ENCODE peak calls at places on chromosome 1, in nine cellular contexts. M is astrocyte of the spinal cord; U is stimulated activated naive CD8-positive, alpha-beta T cell treated with anti-CD3 and anti-CD28 coated beads, Interleukin-15, Interleukin-2, amounts not matched to agents 100 U/mL and 50 U/mL, for 24 hours; O is vagina; Z is activated CD8-positive, alpha-beta memory T cell treated with anti-CD3 and anti-CD28 coated beads for 48 hours; H is RWPE1; G is activated naive CD4-positive, alpha-beta T cell; L is GM10248; X is memory B cell. P is an unnamed sample.

GRCh38 chr1:235911300-235911662 is 44.6 kb upstream of the LYST start:
- DNase-seq in M (no peak), U (no peak), O (no peak), Z (no peak), H (no peak), G (no peak), L (no peak), X (no peak), P (no peak)

GRCh38 chr1:2411801-2412394 is 466 bp downstream of the PEX10 start:
- DNase-seq in M (no peak), U (no peak), O (no peak), Z (no peak), H (no peak), G (no peak), L (no peak), X (no peak), P (no peak)

GRCh38 chr1:200182701-200183100 is 155.2 kb downstream of the NR5A2 start:
- DNase-seq in M (no peak), U (no peak), O (no peak), Z (no peak), H (no peak), G (no peak), L (no peak), X (no peak), P (no peak)

GRCh38 chr1:41368384-41368783 is 7.2 kb downstream of the FOXO6 start:
- DNase-seq in M (no peak), U (no peak), O (no peak), Z (no peak), H (no peak), G (no peak), L (no peak), X (no peak), P (no peak)

GRCh38 chr1:60025552-60025951 is 48.0 kb downstream of the C1orf87 start:
- DNase-seq in M (no peak), U (no peak), O (no peak), Z (no peak), H (no peak), G (no peak), L (no peak), X (no peak), P (no peak)

GRCh38 chr1:145847827-145848226 is 2.4 kb downstream of the NUDT17 start:
- DNase-seq in M (no peak), U (no peak), O (no peak), Z (no peak), H (no peak), G (no peak), L (no peak), X (no peak), P (no peak)

GRCh38 chr1:62462370-62462769 is 25.5 kb downstream of the USP1 start:
- DNase-seq in M (peak; percentile 11), U (no peak), O (no peak), Z (no peak), H (no peak), G (no peak), L (no peak), X (no peak), P (no peak)

GRCh38 chr1:183806650-183807049 is 1.7 kb downstream of the RGL1 start:
- DNase-seq in M (no peak), U (no peak), O (no peak), Z (no peak), H (no peak), G (no peak), L (no peak), X (no peak), P (no peak)

GRCh38 chr1:21814241-21814918 is 2.3 kb downstream of the LDLRAD2 start:
- DNase-seq in M (no peak), U (peak; percentile 44), O (no peak), Z (no peak), H (no peak), G (no peak), L (peak; percentile 84), X (peak; percentile 56), P (no peak)

GRCh38 chr1:101431956-101432510 is 195.2 kb downstream of the S1PR1 start:
- DNase-seq in M (no peak), U (no peak), O (no peak), Z (no peak), H (no peak), G (no peak), L (no peak), X (no peak), P (no peak)

GRCh38 chr1:194598098-194598497 is 1411.7 kb upstream of the B3GALT2 start:
- DNase-seq in M (no peak), U (no peak), O (no peak), Z (no peak), H (no peak), G (no peak), L (no peak), X (no peak), P (no peak)

GRCh38 chr1:147539122-147539575 is 2.2 kb upstream of the BCL9 start:
- DNase-seq in M (peak; percentile 97), U (peak; percentile 26), O (no peak), Z (no peak), H (peak; percentile 84), G (no peak), L (no peak), X (no peak), P (no peak)

GRCh38 chr1:81424056-81424455 is 376.7 kb upstream of the ADGRL2 start:
- DNase-seq in M (peak; percentile 4), U (no peak), O (no peak), Z (no peak), H (no peak), G (no peak), L (no peak), X (no peak), P (no peak)

GRCh38 chr1:1213919-1214599 is at the start of gene TNFRSF4:
- DNase-seq in M (no peak), U (peak; percentile 55), O (no peak), Z (no peak), H (no peak), G (no peak), L (no peak), X (no peak), P (no peak)

GRCh38 chr1:78101051-78101450 is 55.3 kb downstream of the GIPC2 start:
- DNase-seq in M (no peak), U (no peak), O (no peak), Z (no peak), H (no peak), G (no peak), L (no peak), X (no peak), P (no peak)

GRCh38 chr1:211653329-211653728 is 22.1 kb downstream of the NEK2 start:
- DNase-seq in M (no peak), U (no peak), O (no peak), Z (no peak), H (no peak), G (no peak), L (no peak), X (no peak), P (no peak)

GRCh38 chr1:87810166-87810565 is 481.5 kb downstream of the LMO4 start:
- DNase-seq in M (no peak), U (no peak), O (no peak), Z (no peak), H (no peak), G (no peak), L (no peak), X (no peak), P (no peak)

GRCh38 chr1:218850367-218850766 is 323.3 kb upstream of the LYPLAL1 start:
- DNase-seq in M (no peak), U (no peak), O (no peak), Z (no peak), H (no peak), G (no peak), L (no peak), X (no peak), P (no peak)

GRCh38 chr1:203197625-203198024 is 11.1 kb upstream of the CHI3L1 start:
- DNase-seq in M (peak; percentile 70), U (peak; percentile 33), O (no peak), Z (no peak), H (no peak), G (no peak), L (no peak), X (no peak), P (peak; percentile 22)

GRCh38 chr1:243499711-243500110 is 243.9 kb downstream of the SDCCAG8 start:
- DNase-seq in M (no peak), U (no peak), O (no peak), Z (no peak), H (no peak), G (no peak), L (no peak), X (no peak), P (no peak)

P was measured in omental fat pad.